ENCODE peak calls at places on chromosomes 11 and 22, in seven cellular contexts. G is GM23248, T is adrenal gland, B is fibroblast of lung, E is heart left ventricle, M is cardiac muscle cell, Z is GM06990. R is an unnamed sample.
A peak's percentile ranks its signal among the peaks of the same experiment; 100 is the strongest.

GRCh38 chr11:8775341-8776133 is 92.9 kb downstream of the RPL27A start:
- DNase-seq in T (peak; percentile 72), E (no peak), Z (no peak), B (peak; percentile 40), G (no peak), M (no peak), R (no peak)

GRCh38 chr22:36201630-36202312 is at the start of gene APOL4:
- DNase-seq in M (no peak), Z (no peak), T (peak; percentile 59), B (no peak), G (peak; percentile 35), E (peak; percentile 92), R (no peak)

GRCh38 chr11:76382209-76382608 is 1.1 kb downstream of the GVQW3 start:
- DNase-seq in B (no peak), G (peak; percentile 9), M (no peak), Z (no peak), T (no peak), E (no peak), R (no peak)

GRCh38 chr11:77213589-77214428 is 85.8 kb downstream of the MYO7A start:
- DNase-seq in M (no peak), Z (no peak), B (no peak), E (no peak), T (no peak), G (no peak), R (no peak)

GRCh38 chr11:7278314-7278917 is 26.7 kb downstream of the SYT9 start:
- DNase-seq in B (peak; percentile 15), Z (no peak), M (peak; percentile 53), G (peak; percentile 56), E (no peak), T (no peak), R (peak; percentile 51)

GRCh38 chr22:33565580-33565995 is 354.7 kb downstream of the LARGE1 start:
- DNase-seq in B (no peak), M (peak; percentile 55), T (no peak), G (no peak), E (peak; percentile 69), Z (peak; percentile 56), R (no peak)

GRCh38 chr11:67504023-67504949 is 877 bp downstream of the PITPNM1 start:
- DNase-seq in E (no peak), G (peak; percentile 67), B (peak; percentile 16), T (no peak), Z (no peak), M (peak; percentile 57), R (peak; percentile 66)

GRCh38 chr11:33753304-33753703 is 17.1 kb upstream of the CD59 start:
- DNase-seq in T (no peak), B (peak; percentile 85), Z (peak; percentile 52), E (peak; percentile 53), G (peak; percentile 67), M (peak; percentile 15), R (no peak)

GRCh38 chr11:64856382-64857227 is 12.2 kb upstream of the CDC42BPG start:
- DNase-seq in M (no peak), B (peak; percentile 81), Z (no peak), G (peak; percentile 98), T (peak; percentile 92), E (peak; percentile 86), R (no peak)

GRCh38 chr22:37164535-37164887 is 14.8 kb upstream of the IL2RB start:
- DNase-seq in Z (no peak), E (no peak), G (no peak), B (no peak), M (no peak), T (no peak), R (no peak)

GRCh38 chr22:45202333-45203149 is 38.2 kb downstream of the KIAA0930 start:
- DNase-seq in E (no peak), Z (no peak), B (peak; percentile 52), M (no peak), T (peak; percentile 85), G (no peak), R (no peak)

GRCh38 chr11:45896392-45897068 is 10.5 kb downstream of the FREY1 start:
- DNase-seq in E (no peak), M (peak; percentile 81), B (no peak), T (no peak), G (no peak), Z (no peak), R (no peak)

GRCh38 chr11:13726456-13726855 is 58.0 kb downstream of the FAR1 start:
- DNase-seq in B (no peak), M (no peak), Z (no peak), G (no peak), T (no peak), E (no peak), R (no peak)

GRCh38 chr11:6315811-6316425 is 4.4 kb downstream of the CAVIN3 start:
- DNase-seq in G (peak; percentile 86), M (peak; percentile 80), T (peak; percentile 68), B (peak; percentile 55), E (peak; percentile 59), Z (no peak), R (peak; percentile 63)

GRCh38 chr11:26783997-26784396 is 62.1 kb upstream of the SLC5A12 start:
- DNase-seq in G (no peak), T (no peak), Z (no peak), E (no peak), M (no peak), B (no peak), R (no peak)

GRCh38 chr11:61764606-61765260 is 12.3 kb downstream of the MYRF start:
- DNase-seq in B (no peak), M (peak; percentile 58), Z (no peak), G (no peak), E (peak; percentile 78), T (no peak), R (no peak)

GRCh38 chr11:69969890-69970784 is 108.0 kb upstream of the ANO1 start:
- DNase-seq in Z (no peak), G (no peak), T (no peak), B (no peak), E (no peak), M (no peak), R (no peak)

GRCh38 chr11:8354622-8355417 is 91.1 kb upstream of the LMO1 start:
- DNase-seq in B (peak; percentile 13), M (peak; percentile 14), G (peak; percentile 15), E (no peak), T (no peak), Z (peak; percentile 39), R (no peak)

GRCh38 chr22:45441158-45441557 is 27.7 kb downstream of the RIBC2 start:
- DNase-seq in T (peak; percentile 52), M (peak; percentile 80), E (peak; percentile 64), Z (no peak), B (peak; percentile 51), G (peak; percentile 78), R (peak; percentile 67)

GRCh38 chr11:8870461-8871282 is 40.3 kb upstream of the AKIP1 start:
- DNase-seq in Z (peak; percentile 26), T (peak; percentile 57), B (peak; percentile 83), E (peak; percentile 56), G (peak; percentile 70), M (peak; percentile 81), R (peak; percentile 77)

GRCh38 chr11:90288207-90288821 is 65.5 kb upstream of the CHORDC1 start:
- DNase-seq in G (peak; percentile 49), T (no peak), E (no peak), Z (no peak), B (peak; percentile 16), M (peak; percentile 48), R (no peak)

GRCh38 chr11:2515401-2516275 is 70.8 kb downstream of the KCNQ1 start:
- DNase-seq in E (peak; percentile 57), M (no peak), Z (no peak), T (no peak), G (no peak), B (no peak), R (peak; percentile 5)

GRCh38 chr11:106091480-106092123 is 14.1 kb downstream of the AASDHPPT start:
- DNase-seq in M (no peak), Z (peak; percentile 38), E (no peak), G (peak; percentile 79), T (no peak), B (peak; percentile 88), R (no peak)

GRCh38 chr11:69840371-69841169 is 21.4 kb upstream of the FGF3 start:
- DNase-seq in B (no peak), Z (no peak), G (no peak), M (no peak), T (no peak), E (no peak), R (no peak)

GRCh38 chr22:48867891-48868290 is 959.8 kb downstream of the BRD1 start:
- DNase-seq in G (no peak), T (no peak), B (no peak), E (no peak), Z (no peak), M (no peak), R (no peak)
- H3K27me3 ChIP-seq in G (no peaks in the 10 kb centered on the region), T (no peaks in the 10 kb centered on the region), B (no peaks in the 10 kb centered on the region), E (no peaks in the 10 kb centered on the region), Z (no peaks in the 10 kb centered on the region), M (no peaks in the 10 kb centered on the region), R (no peaks in the 10 kb centered on the region)

DNA sequence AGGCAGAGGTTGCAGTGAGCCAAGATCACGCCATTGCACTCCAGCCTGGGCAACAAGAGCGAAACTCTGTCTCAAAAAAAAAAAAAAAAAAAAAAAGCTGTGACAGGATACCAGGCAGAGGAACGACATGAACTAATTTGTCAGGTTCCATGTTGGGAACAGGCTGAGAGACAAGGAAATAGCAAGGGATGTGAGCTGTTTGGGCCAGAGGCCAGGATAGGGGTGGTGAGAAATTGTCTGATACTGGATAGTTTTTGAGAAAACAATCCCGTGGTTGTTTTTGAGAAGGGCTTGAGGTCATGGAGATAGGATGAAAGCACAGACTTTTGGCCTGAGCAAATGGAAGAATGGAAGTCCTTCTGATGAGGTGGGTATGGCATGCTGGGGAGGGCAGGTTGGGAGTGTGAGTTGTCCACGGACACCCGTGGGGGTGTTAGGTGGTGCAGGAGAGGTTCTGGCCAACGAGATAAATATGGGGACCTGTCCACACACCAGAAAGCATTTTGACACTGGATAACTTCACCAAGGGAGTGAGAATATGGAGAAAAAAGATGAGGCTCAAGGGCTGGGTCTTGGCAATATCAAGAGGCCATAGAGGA is 13.7 kb downstream of the PIWIL3 start:
- DNase-seq in B (no peak), E (no peak), G (no peak), T (no peak), Z (no peak), M (no peak), R (no peak)
- H3K27me3 ChIP-seq in B (peaks cover 2% of the 10 kb centered on the region), E (no peaks in the 10 kb centered on the region), G (peaks cover 37% of the 10 kb centered on the region), T (peaks cover under 1% of the 10 kb centered on the region), Z (no peaks in the 10 kb centered on the region), M (no peaks in the 10 kb centered on the region), R (no peaks in the 10 kb centered on the region)

GRCh38 chr11:31801298-31801702 is 9.8 kb downstream of the PAX6 start:
- DNase-seq in M (no peak), G (no peak), Z (no peak), B (no peak), E (no peak), T (no peak), R (no peak)
- H3K27me3 ChIP-seq in M (peaks cover 100% of the 10 kb centered on the region), G (peaks cover 92% of the 10 kb centered on the region), Z (peaks cover 13% of the 10 kb centered on the region), B (peaks cover 88% of the 10 kb centered on the region), E (peaks cover 100% of the 10 kb centered on the region), T (peaks cover 92% of the 10 kb centered on the region), R (no peaks in the 10 kb centered on the region)

GRCh38 chr11:17552392-17553248 is 5.6 kb downstream of the OTOG start:
- DNase-seq in M (no peak), E (no peak), T (no peak), B (peak; percentile 5), G (no peak), Z (no peak), R (no peak)

GRCh38 chr11:17552041-17552355 is 4.9 kb downstream of the OTOG start:
- DNase-seq in B (no peak), Z (no peak), E (no peak), T (no peak), G (no peak), M (no peak), R (no peak)

GRCh38 chr11:17553249-17553546 is 6.1 kb downstream of the OTOG start:
- DNase-seq in Z (no peak), E (no peak), T (no peak), B (no peak), G (no peak), M (no peak), R (no peak)

GRCh38 chr11:17550455-17551346 is 3.6 kb downstream of the OTOG start:
- DNase-seq in M (no peak), G (peak; percentile 40), E (no peak), T (no peak), B (no peak), Z (no peak), R (no peak)

GRCh38 chr11:17551347-17552040 is 4.4 kb downstream of the OTOG start:
- DNase-seq in B (no peak), Z (no peak), E (no peak), T (no peak), G (no peak), M (no peak), R (no peak)
- H3K27me3 ChIP-seq in B (no peaks in the 10 kb centered on the region), Z (no peaks in the 10 kb centered on the region), E (peaks cover 3% of the 10 kb centered on the region), T (peaks cover 15% of the 10 kb centered on the region), G (peaks cover 11% of the 10 kb centered on the region), M (no peaks in the 10 kb centered on the region), R (no peaks in the 10 kb centered on the region)